ENCODE peak calls at places on chromosome 4, in eight cellular contexts. E, B, G, U, C, P, I and T are unnamed samples.

GRCh38 chr4:4914965-4915845 is 55.7 kb downstream of the MSX1 start:
- ATAC-seq in E (no peak), B (no peak), G (no peak), U (no peak), C (no peak), P (no peak), I (no peak), T (no peak)

GRCh38 chr4:17155486-17155885 is 257.0 kb upstream of the LDB2 start:
- ATAC-seq in E (no peak), B (no peak), G (no peak), U (no peak), C (no peak), P (no peak), I (no peak), T (no peak)

GRCh38 chr4:35525192-35525978 is 718.9 kb downstream of the ARAP2 start:
- ATAC-seq in E (no peak), B (peak), G (peak), U (peak), C (no peak), P (peak), I (no peak), T (no peak)

GRCh38 chr4:103054030-103054429 is 22.5 kb downstream of the SLC9B2 start:
- ATAC-seq in E (no peak), B (no peak), G (no peak), U (no peak), C (no peak), P (no peak), I (no peak), T (peak)

GRCh38 chr4:2497931-2498330 is 29.0 kb downstream of the RNF4 start:
- ATAC-seq in E (no peak), B (no peak), G (no peak), U (peak), C (no peak), P (no peak), I (no peak), T (peak)

GRCh38 chr4:56760194-56760593 is 61.3 kb downstream of the SPINK2 start:
- ATAC-seq in E (no peak), B (no peak), G (no peak), U (no peak), C (no peak), P (no peak), I (no peak), T (no peak)

GRCh38 chr4:27062256-27062655 is 201.6 kb downstream of the STIM2 start:
- ATAC-seq in E (no peak), B (no peak), G (no peak), U (no peak), C (no peak), P (no peak), I (no peak), T (no peak)

GRCh38 chr4:183675625-183676024 is 16.5 kb downstream of the TRAPPC11 start:
- ATAC-seq in E (no peak), B (no peak), G (no peak), U (no peak), C (no peak), P (no peak), I (no peak), T (no peak)

GRCh38 chr4:38060829-38061431 is 100.7 kb downstream of the PTTG2 start:
- ATAC-seq in E (no peak), B (no peak), G (no peak), U (no peak), C (no peak), P (no peak), I (no peak), T (no peak)

GRCh38 chr4:98603683-98604573 is 54.5 kb downstream of the TSPAN5 start:
- ATAC-seq in E (no peak), B (no peak), G (no peak), U (peak), C (no peak), P (no peak), I (no peak), T (no peak)

GRCh38 chr4:31674313-31674947 is 954.3 kb downstream of the PCDH7 start:
- ATAC-seq in E (no peak), B (no peak), G (no peak), U (peak), C (peak), P (peak), I (no peak), T (no peak)

GRCh38 chr4:41454393-41454792 is 83.6 kb upstream of the LIMCH1 start:
- ATAC-seq in E (no peak), B (no peak), G (no peak), U (no peak), C (no peak), P (peak), I (peak), T (no peak)

GRCh38 chr4:124105212-124105611 is 607.3 kb downstream of the ANKRD50 start:
- ATAC-seq in E (no peak), B (peak), G (no peak), U (no peak), C (peak), P (no peak), I (no peak), T (no peak)

GRCh38 chr4:14168919-14169318 is 541.4 kb upstream of the BOD1L1 start:
- ATAC-seq in E (no peak), B (no peak), G (no peak), U (peak), C (no peak), P (no peak), I (no peak), T (no peak)

GRCh38 chr4:71554025-71554424 is 215.2 kb downstream of the SLC4A4 start:
- ATAC-seq in E (no peak), B (no peak), G (no peak), U (no peak), C (no peak), P (no peak), I (no peak), T (no peak)

GRCh38 chr4:121277194-121278105 is 103.4 kb downstream of the QRFPR start:
- ATAC-seq in E (peak), B (peak), G (no peak), U (peak), C (peak), P (peak), I (no peak), T (no peak)
- TF ChIP-seq CTCF in E (peak), B (peak), G (peak), U (peak), C (peak), P (peak), I (no peak), T (no peak)

GRCh38 chr4:55359397-55359916 is 13.4 kb downstream of the SRD5A3 start:
- ATAC-seq in E (no peak), B (no peak), G (no peak), U (no peak), C (no peak), P (no peak), I (no peak), T (peak)
- H3K27ac ChIP-seq in E (no peak), B (no peak), G (no peak), U (no peak), C (peak), P (no peak), I (peak), T (peak)

GRCh38 chr4:72896515-72896914 is 173.0 kb downstream of the COX18 start:
- ATAC-seq in E (no peak), B (peak), G (no peak), U (no peak), C (no peak), P (no peak), I (peak), T (peak)
- TF ChIP-seq POLR2AphosphoS5 in E (no peak), B (no peak), G (no peak), U (no peak), C (no peak), P (no peak), I (no peak), T (peak)

GRCh38 chr4:22129454-22130075 is 181.0 kb upstream of the KCNIP4 start:
- ATAC-seq in E (no peak), B (peak), G (no peak), U (peak), C (peak), P (peak), I (no peak), T (no peak)
- TF ChIP-seq CTCF in E (peak), B (peak), G (peak), U (peak), C (peak), P (peak), I (no peak), T (no peak)

GRCh38 chr4:142369141-142369540 is 477.0 kb downstream of the INPP4B start:
- ATAC-seq in E (no peak), B (no peak), G (no peak), U (no peak), C (no peak), P (no peak), I (no peak), T (no peak)

GRCh38 chr4:142377345-142378091 is 468.6 kb downstream of the INPP4B start:
- ATAC-seq in E (no peak), B (no peak), G (no peak), U (peak), C (no peak), P (no peak), I (no peak), T (no peak)

GRCh38 chr4:142376204-142376603 is 469.9 kb downstream of the INPP4B start:
- ATAC-seq in E (no peak), B (no peak), G (no peak), U (no peak), C (no peak), P (no peak), I (no peak), T (no peak)

GRCh38 chr4:142373610-142374009 is 472.5 kb downstream of the INPP4B start:
- ATAC-seq in E (no peak), B (no peak), G (no peak), U (no peak), C (no peak), P (no peak), I (no peak), T (no peak)

DNA sequence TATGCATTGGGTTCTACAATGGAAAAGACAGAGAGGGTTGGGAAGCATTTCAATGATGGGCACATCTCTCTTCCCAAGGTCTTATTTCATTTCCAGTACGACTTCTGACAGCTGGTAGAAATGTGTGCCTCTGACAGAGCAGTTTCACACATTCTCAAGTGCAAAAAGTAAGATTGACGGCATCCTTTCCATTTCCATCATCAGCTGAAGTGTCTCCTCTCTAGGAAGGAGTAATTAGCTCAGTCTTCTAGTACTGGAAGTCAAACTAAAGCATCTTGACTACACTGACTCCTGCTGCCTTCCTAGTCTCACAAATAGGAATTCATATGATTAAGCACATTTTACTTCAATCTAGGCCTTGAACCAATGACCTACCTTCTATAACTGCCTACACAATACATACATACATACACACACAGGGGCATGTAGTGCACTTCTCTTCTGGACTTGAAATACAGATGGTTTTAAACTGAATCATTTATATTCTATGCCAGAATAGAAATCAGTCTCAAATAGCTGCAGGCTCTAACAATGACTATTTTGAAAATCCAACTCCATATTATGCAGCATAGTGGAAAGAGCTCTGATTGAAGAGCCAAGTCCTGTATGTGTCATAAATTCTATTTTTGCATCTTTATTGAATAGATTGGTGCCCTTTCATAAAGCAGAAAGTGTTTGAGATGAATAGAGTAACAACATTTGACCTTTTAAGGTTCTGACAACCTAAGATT is 473.4 kb downstream of the INPP4B start:
- ATAC-seq in E (no peak), B (no peak), G (no peak), U (peak), C (no peak), P (no peak), I (no peak), T (no peak)
- H3K27ac ChIP-seq in E (no peak), B (no peak), G (no peak), U (no peak), C (no peak), P (no peak), I (no peak), T (peak)

GRCh38 chr4:8099981-8100464 is 58.6 kb downstream of the ABLIM2 start:
- ATAC-seq in E (no peak), B (no peak), G (no peak), U (no peak), C (no peak), P (no peak), I (no peak), T (peak)
- TF ChIP-seq POLR2AphosphoS5 in E (no peak), B (no peak), G (no peak), U (no peak), C (no peak), P (no peak), I (peak), T (peak)

GRCh38 chr4:33065749-33066148 is 2345.6 kb downstream of the PCDH7 start:
- ATAC-seq in E (no peak), B (no peak), G (no peak), U (no peak), C (no peak), P (no peak), I (no peak), T (no peak)

GRCh38 chr4:33061727-33062126 is 2341.6 kb downstream of the PCDH7 start:
- ATAC-seq in E (no peak), B (no peak), G (no peak), U (no peak), C (no peak), P (no peak), I (no peak), T (no peak)

GRCh38 chr4:33063238-33063637 is 2343.1 kb downstream of the PCDH7 start:
- ATAC-seq in E (no peak), B (no peak), G (no peak), U (no peak), C (no peak), P (no peak), I (no peak), T (peak)

GRCh38 chr4:33062155-33062554 is 2342.0 kb downstream of the PCDH7 start:
- ATAC-seq in E (no peak), B (no peak), G (no peak), U (no peak), C (no peak), P (no peak), I (no peak), T (no peak)

GRCh38 chr4:33060873-33061542 is 2340.8 kb downstream of the PCDH7 start:
- ATAC-seq in E (no peak), B (peak), G (peak), U (peak), C (peak), P (peak), I (peak), T (no peak)
- TF ChIP-seq CTCF in E (peak), B (peak), G (peak), U (peak), C (peak), P (peak), I (peak), T (peak)

GRCh38 chr4:171235516-171235915 is 577.7 kb upstream of the GALNTL6 start:
- ATAC-seq in E (no peak), B (no peak), G (no peak), U (no peak), C (no peak), P (no peak), I (no peak), T (no peak)
- H3K27ac ChIP-seq in E (no peak), B (no peak), G (no peak), U (no peak), C (no peak), P (no peak), I (no peak), T (no peak)

GRCh38 chr4:94457692-94458106 is 6.0 kb downstream of the PDLIM5 start:
- ATAC-seq in E (no peak), B (no peak), G (peak), U (peak), C (no peak), P (peak), I (no peak), T (peak)

GRCh38 chr4:94459462-94460161 is 7.9 kb downstream of the PDLIM5 start:
- ATAC-seq in E (peak), B (peak), G (no peak), U (peak), C (no peak), P (peak), I (no peak), T (no peak)

GRCh38 chr4:94455081-94455480 is 3.3 kb downstream of the PDLIM5 start:
- ATAC-seq in E (no peak), B (no peak), G (no peak), U (no peak), C (no peak), P (no peak), I (no peak), T (no peak)

GRCh38 chr4:94461506-94461905 is 9.8 kb downstream of the PDLIM5 start:
- ATAC-seq in E (no peak), B (no peak), G (no peak), U (no peak), C (no peak), P (no peak), I (no peak), T (no peak)

GRCh38 chr4:94458682-94459081 is 6.9 kb downstream of the PDLIM5 start:
- ATAC-seq in E (no peak), B (no peak), G (no peak), U (no peak), C (no peak), P (no peak), I (no peak), T (no peak)
- TF ChIP-seq POLR2AphosphoS5 in E (no peak), B (no peak), G (no peak), U (no peak), C (no peak), P (no peak), I (no peak), T (no peak)